ENCODE peak calls at places on chromosomes 5 and 9, in ten cellular contexts. One of them, this sample, is unnamed.

GRCh38 chr5:137393196-137393993 is 105.7 kb downstream of the SPOCK1 start:
- DNase-seq in AG10803: peak
- DNase-seq in HCT116: no peak
- DNase-seq in PC-3: peak
- DNase-seq in NB4: no peak
- DNase-seq in WERI-Rb-1: no peak
- DNase-seq in Peyer's patch: no peak
- DNase-seq in tibial artery: no peak
- DNase-seq in cardiac fibroblast: no peak
- DNase-seq in astrocyte of the spinal cord: no peak
- DNase-seq in this sample: peak

GRCh38 chr9:89312154-89312616 is 1.2 kb downstream of the CKS2 start:
- DNase-seq in AG10803: no peak
- DNase-seq in HCT116: no peak
- DNase-seq in PC-3: peak
- DNase-seq in NB4: peak
- DNase-seq in WERI-Rb-1: no peak
- DNase-seq in Peyer's patch: no peak
- DNase-seq in tibial artery: no peak
- DNase-seq in cardiac fibroblast: peak
- DNase-seq in astrocyte of the spinal cord: peak
- DNase-seq in this sample: no peak

GRCh38 chr5:148730272-148730954 is 76.1 kb upstream of the HTR4 start:
- DNase-seq in AG10803: peak
- DNase-seq in HCT116: no peak
- DNase-seq in PC-3: peak
- DNase-seq in NB4: no peak
- DNase-seq in WERI-Rb-1: no peak
- DNase-seq in Peyer's patch: no peak
- DNase-seq in tibial artery: no peak
- DNase-seq in cardiac fibroblast: peak
- DNase-seq in astrocyte of the spinal cord: peak
- DNase-seq in this sample: no peak

GRCh38 chr5:156479864-156480263 is 152.9 kb downstream of the SGCD start:
- DNase-seq in AG10803: peak
- DNase-seq in HCT116: no peak
- DNase-seq in PC-3: no peak
- DNase-seq in NB4: peak
- DNase-seq in WERI-Rb-1: peak
- DNase-seq in Peyer's patch: no peak
- DNase-seq in tibial artery: no peak
- DNase-seq in cardiac fibroblast: peak
- DNase-seq in astrocyte of the spinal cord: peak
- DNase-seq in this sample: peak

GRCh38 chr9:120478208-120478607 is 101.8 kb downstream of the CDK5RAP2 start:
- DNase-seq in AG10803: peak
- DNase-seq in HCT116: no peak
- DNase-seq in PC-3: peak
- DNase-seq in NB4: peak
- DNase-seq in WERI-Rb-1: no peak
- DNase-seq in Peyer's patch: no peak
- DNase-seq in tibial artery: no peak
- DNase-seq in cardiac fibroblast: peak
- DNase-seq in astrocyte of the spinal cord: no peak
- DNase-seq in this sample: no peak

GRCh38 chr9:33921967-33922895 is 105.3 kb downstream of the UBE2R2 start:
- DNase-seq in AG10803: no peak
- DNase-seq in HCT116: peak
- DNase-seq in PC-3: peak
- DNase-seq in NB4: peak
- DNase-seq in WERI-Rb-1: peak
- DNase-seq in Peyer's patch: no peak
- DNase-seq in tibial artery: no peak
- DNase-seq in cardiac fibroblast: peak
- DNase-seq in astrocyte of the spinal cord: peak
- DNase-seq in this sample: no peak

GRCh38 chr9:76866689-76867088 is 39.2 kb downstream of the PRUNE2 start:
- DNase-seq in AG10803: peak
- DNase-seq in HCT116: no peak
- DNase-seq in PC-3: peak
- DNase-seq in NB4: no peak
- DNase-seq in WERI-Rb-1: no peak
- DNase-seq in Peyer's patch: no peak
- DNase-seq in tibial artery: no peak
- DNase-seq in cardiac fibroblast: peak
- DNase-seq in astrocyte of the spinal cord: peak
- DNase-seq in this sample: no peak

GRCh38 chr5:116013207-116013777 is 19.0 kb upstream of the ARL14EPL start:
- DNase-seq in AG10803: peak
- DNase-seq in HCT116: no peak
- DNase-seq in PC-3: no peak
- DNase-seq in NB4: no peak
- DNase-seq in WERI-Rb-1: no peak
- DNase-seq in Peyer's patch: no peak
- DNase-seq in tibial artery: no peak
- DNase-seq in cardiac fibroblast: peak
- DNase-seq in astrocyte of the spinal cord: no peak
- DNase-seq in this sample: no peak

GRCh38 chr9:88713022-88713421 is 178.0 kb downstream of the NXNL2 start:
- DNase-seq in AG10803: no peak
- DNase-seq in HCT116: no peak
- DNase-seq in PC-3: no peak
- DNase-seq in NB4: no peak
- DNase-seq in WERI-Rb-1: no peak
- DNase-seq in Peyer's patch: no peak
- DNase-seq in tibial artery: no peak
- DNase-seq in cardiac fibroblast: no peak
- DNase-seq in astrocyte of the spinal cord: no peak
- DNase-seq in this sample: no peak

GRCh38 chr5:2332521-2332920 is 419.0 kb downstream of the IRX2 start:
- DNase-seq in AG10803: no peak
- DNase-seq in HCT116: no peak
- DNase-seq in PC-3: no peak
- DNase-seq in NB4: no peak
- DNase-seq in WERI-Rb-1: no peak
- DNase-seq in Peyer's patch: no peak
- DNase-seq in tibial artery: no peak
- DNase-seq in cardiac fibroblast: no peak
- DNase-seq in astrocyte of the spinal cord: no peak
- DNase-seq in this sample: no peak

GRCh38 chr5:160169326-160169725 is 50.1 kb upstream of the PWWP2A start:
- DNase-seq in AG10803: peak
- DNase-seq in HCT116: no peak
- DNase-seq in PC-3: no peak
- DNase-seq in NB4: peak
- DNase-seq in WERI-Rb-1: no peak
- DNase-seq in Peyer's patch: no peak
- DNase-seq in tibial artery: peak
- DNase-seq in cardiac fibroblast: peak
- DNase-seq in astrocyte of the spinal cord: peak
- DNase-seq in this sample: no peak

GRCh38 chr9:133978226-133979123 is 13.6 kb downstream of the VAV2 start:
- DNase-seq in AG10803: no peak
- DNase-seq in HCT116: no peak
- DNase-seq in PC-3: no peak
- DNase-seq in NB4: no peak
- DNase-seq in WERI-Rb-1: no peak
- DNase-seq in Peyer's patch: peak
- DNase-seq in tibial artery: no peak
- DNase-seq in cardiac fibroblast: no peak
- DNase-seq in astrocyte of the spinal cord: no peak
- DNase-seq in this sample: no peak

GRCh38 chr5:173051746-173052145 is 4.4 kb upstream of the CREBRF start:
- DNase-seq in AG10803: peak
- DNase-seq in HCT116: no peak
- DNase-seq in PC-3: peak
- DNase-seq in NB4: no peak
- DNase-seq in WERI-Rb-1: no peak
- DNase-seq in Peyer's patch: no peak
- DNase-seq in tibial artery: no peak
- DNase-seq in cardiac fibroblast: no peak
- DNase-seq in astrocyte of the spinal cord: no peak
- DNase-seq in this sample: no peak

GRCh38 chr9:127976498-127976897 is 4.3 kb downstream of the EEIG1 start:
- DNase-seq in AG10803: no peak
- DNase-seq in HCT116: no peak
- DNase-seq in PC-3: no peak
- DNase-seq in NB4: no peak
- DNase-seq in WERI-Rb-1: no peak
- DNase-seq in Peyer's patch: peak
- DNase-seq in tibial artery: no peak
- DNase-seq in cardiac fibroblast: no peak
- DNase-seq in astrocyte of the spinal cord: no peak
- DNase-seq in this sample: peak

GRCh38 chr9:5842926-5843325 is 10.0 kb upstream of the ERMP1 start:
- DNase-seq in AG10803: no peak
- DNase-seq in HCT116: no peak
- DNase-seq in PC-3: no peak
- DNase-seq in NB4: no peak
- DNase-seq in WERI-Rb-1: no peak
- DNase-seq in Peyer's patch: no peak
- DNase-seq in tibial artery: no peak
- DNase-seq in cardiac fibroblast: no peak
- DNase-seq in astrocyte of the spinal cord: no peak
- DNase-seq in this sample: no peak
- H3K4me3 ChIP-seq in AG10803: no peak
- H3K4me3 ChIP-seq in HCT116: no peak
- H3K4me3 ChIP-seq in PC-3: peak
- H3K4me3 ChIP-seq in NB4: no peak
- H3K4me3 ChIP-seq in WERI-Rb-1: no peak
- H3K4me3 ChIP-seq in Peyer's patch: no peak
- H3K4me3 ChIP-seq in tibial artery: no peak
- H3K4me3 ChIP-seq in cardiac fibroblast: no peak
- H3K4me3 ChIP-seq in astrocyte of the spinal cord: no peak
- H3K4me3 ChIP-seq in this sample: no peak

DNA sequence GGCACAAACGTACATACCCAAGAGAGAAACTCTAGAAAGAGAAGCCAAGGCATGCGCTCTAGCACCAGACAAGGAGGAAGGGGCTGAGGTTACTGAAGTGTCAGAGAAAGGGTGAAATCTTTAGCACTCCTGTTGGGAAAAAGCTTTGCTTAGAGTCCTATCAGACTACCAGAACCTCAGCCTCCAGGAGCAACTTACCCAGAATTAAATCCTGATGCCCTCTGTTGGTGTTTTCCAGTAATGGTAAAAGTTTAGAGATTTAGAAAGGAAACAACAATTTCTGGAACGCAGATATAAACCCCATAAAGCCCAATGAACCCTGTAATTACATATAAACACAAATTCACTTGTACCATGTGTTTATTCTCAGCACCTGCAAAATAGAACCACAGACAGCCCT is 33.2 kb upstream of the ASTN2 start:
- DNase-seq in AG10803: no peak
- DNase-seq in HCT116: no peak
- DNase-seq in PC-3: no peak
- DNase-seq in NB4: peak
- DNase-seq in WERI-Rb-1: no peak
- DNase-seq in Peyer's patch: no peak
- DNase-seq in tibial artery: no peak
- DNase-seq in cardiac fibroblast: no peak
- DNase-seq in astrocyte of the spinal cord: no peak
- DNase-seq in this sample: no peak
- TF ChIP-seq CTCF in AG10803: peak
- TF ChIP-seq CTCF in HCT116: no peak
- TF ChIP-seq CTCF in PC-3: no peak
- TF ChIP-seq CTCF in NB4: no peak
- TF ChIP-seq CTCF in WERI-Rb-1: no peak
- TF ChIP-seq CTCF in Peyer's patch: no peak
- TF ChIP-seq CTCF in tibial artery: no peak
- TF ChIP-seq CTCF in cardiac fibroblast: no peak
- TF ChIP-seq CTCF in astrocyte of the spinal cord: no peak
- TF ChIP-seq CTCF in this sample: no peak

DNA sequence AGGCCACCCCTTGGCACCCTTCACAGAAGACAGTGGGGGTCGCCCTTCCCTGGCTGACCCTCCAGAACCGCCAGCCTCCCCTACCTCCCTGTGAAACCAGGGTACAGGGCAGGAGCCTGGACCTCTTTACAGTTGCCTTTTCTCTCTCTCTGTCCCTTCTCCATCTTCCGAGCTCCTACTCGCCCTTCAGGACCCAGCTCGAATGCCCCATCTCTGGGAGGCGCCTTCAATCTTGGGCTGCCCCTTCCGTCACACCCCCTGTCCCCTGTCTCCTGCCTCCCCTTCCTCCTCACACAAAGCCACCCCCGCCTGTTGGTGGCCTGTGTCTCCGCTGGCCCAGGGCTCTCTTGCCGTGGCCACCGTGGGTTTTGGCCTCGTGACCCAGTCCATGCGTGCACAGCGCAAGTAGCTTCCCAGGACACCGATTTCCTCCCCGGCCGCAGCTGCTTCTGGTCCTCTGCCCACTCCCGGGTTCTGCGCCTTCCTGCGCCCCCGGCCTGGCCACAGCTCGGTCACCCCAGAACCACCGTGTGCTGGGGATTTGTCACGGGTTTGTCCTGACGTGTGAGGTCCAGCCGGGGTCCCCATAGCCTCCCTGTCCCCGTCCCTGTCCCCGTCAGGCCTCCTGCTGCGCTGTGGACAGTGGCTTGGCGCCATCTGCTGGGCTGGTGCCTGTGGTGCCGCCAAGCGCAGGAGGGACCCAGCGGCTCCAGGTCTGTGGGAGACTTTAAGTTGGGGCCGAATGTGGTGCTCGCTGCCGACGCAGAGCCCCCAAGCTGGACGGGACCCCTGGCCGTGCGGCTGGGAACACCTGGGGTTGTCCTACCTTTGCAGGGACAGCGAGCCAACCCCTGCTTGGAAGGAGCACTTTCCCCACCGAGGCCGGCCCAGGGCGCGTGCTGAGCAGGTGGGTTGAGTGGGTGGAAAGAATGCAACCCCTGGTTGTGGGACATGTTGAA is 4.0 kb upstream of the TMEM250 start:
- DNase-seq in AG10803: peak
- DNase-seq in HCT116: no peak
- DNase-seq in PC-3: peak
- DNase-seq in NB4: peak
- DNase-seq in WERI-Rb-1: peak
- DNase-seq in Peyer's patch: peak
- DNase-seq in tibial artery: peak
- DNase-seq in cardiac fibroblast: peak
- DNase-seq in astrocyte of the spinal cord: peak
- DNase-seq in this sample: peak
- H3K4me3 ChIP-seq in AG10803: peak
- H3K4me3 ChIP-seq in HCT116: no peak
- H3K4me3 ChIP-seq in PC-3: no peak
- H3K4me3 ChIP-seq in NB4: no peak
- H3K4me3 ChIP-seq in WERI-Rb-1: no peak
- H3K4me3 ChIP-seq in Peyer's patch: no peak
- H3K4me3 ChIP-seq in tibial artery: no peak
- H3K4me3 ChIP-seq in cardiac fibroblast: no peak
- H3K4me3 ChIP-seq in astrocyte of the spinal cord: no peak
- H3K4me3 ChIP-seq in this sample: peak

DNA sequence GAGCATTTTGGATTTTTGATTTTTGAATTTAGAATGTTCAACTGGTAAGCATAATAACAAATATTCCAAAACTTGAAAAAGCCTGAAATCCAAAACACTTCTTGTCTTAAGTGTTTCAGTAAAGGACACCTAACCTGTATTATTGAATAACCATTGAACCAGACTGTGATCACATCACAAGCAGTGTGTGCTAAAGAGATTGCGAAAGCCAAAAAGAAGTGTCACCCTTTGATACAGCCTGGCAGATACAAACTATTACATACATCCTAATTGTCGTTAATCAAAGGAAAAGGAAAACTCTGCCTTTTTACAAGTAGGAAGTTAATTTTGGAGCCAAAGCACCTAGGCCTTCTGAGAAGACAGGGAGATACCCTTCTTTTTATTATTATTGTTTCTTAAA is 8.4 kb upstream of the FAM120AOS start:
- DNase-seq in AG10803: no peak
- DNase-seq in HCT116: no peak
- DNase-seq in PC-3: no peak
- DNase-seq in NB4: peak
- DNase-seq in WERI-Rb-1: no peak
- DNase-seq in Peyer's patch: no peak
- DNase-seq in tibial artery: no peak
- DNase-seq in cardiac fibroblast: no peak
- DNase-seq in astrocyte of the spinal cord: no peak
- DNase-seq in this sample: no peak
- TF ChIP-seq CTCF in AG10803: no peak
- TF ChIP-seq CTCF in HCT116: no peak
- TF ChIP-seq CTCF in PC-3: no peak
- TF ChIP-seq CTCF in NB4: no peak
- TF ChIP-seq CTCF in WERI-Rb-1: no peak
- TF ChIP-seq CTCF in Peyer's patch: no peak
- TF ChIP-seq CTCF in tibial artery: no peak
- TF ChIP-seq CTCF in cardiac fibroblast: no peak
- TF ChIP-seq CTCF in astrocyte of the spinal cord: no peak
- TF ChIP-seq CTCF in this sample: no peak

This sample was measured in gastrocnemius medialis.